ENCODE peak calls at places on chromosomes 1 and 21, in eight cellular contexts. One of them, this sample, is unnamed.

GRCh38 chr1:1285618-1286311 is 5.5 kb downstream of the SCNN1D start:
- DNase-seq in mesothelial cell of epicardium: no peak
- DNase-seq in psoas muscle: peak
- DNase-seq in ovary: peak
- DNase-seq in choroid plexus epithelial cell: no peak
- DNase-seq in sigmoid colon: no peak
- DNase-seq in brain microvascular endothelial cell: no peak
- DNase-seq in heart left ventricle: peak
- DNase-seq in this sample: no peak

GRCh38 chr1:11802973-11803885 is 2.5 kb downstream of the MTHFR start:
- DNase-seq in mesothelial cell of epicardium: peak
- DNase-seq in psoas muscle: peak
- DNase-seq in ovary: peak
- DNase-seq in choroid plexus epithelial cell: peak
- DNase-seq in sigmoid colon: peak
- DNase-seq in brain microvascular endothelial cell: peak
- DNase-seq in heart left ventricle: peak
- DNase-seq in this sample: peak

GRCh38 chr1:185627136-185627535 is 107.1 kb upstream of the HMCN1 start:
- DNase-seq in mesothelial cell of epicardium: no peak
- DNase-seq in psoas muscle: no peak
- DNase-seq in ovary: no peak
- DNase-seq in choroid plexus epithelial cell: no peak
- DNase-seq in sigmoid colon: no peak
- DNase-seq in brain microvascular endothelial cell: no peak
- DNase-seq in heart left ventricle: no peak
- DNase-seq in this sample: no peak

GRCh38 chr1:164725401-164725800 is 166.4 kb downstream of the PBX1 start:
- DNase-seq in mesothelial cell of epicardium: no peak
- DNase-seq in psoas muscle: no peak
- DNase-seq in ovary: no peak
- DNase-seq in choroid plexus epithelial cell: peak
- DNase-seq in sigmoid colon: no peak
- DNase-seq in brain microvascular endothelial cell: no peak
- DNase-seq in heart left ventricle: no peak
- DNase-seq in this sample: no peak

GRCh38 chr1:214228976-214229375 is 52.0 kb upstream of the SMYD2 start:
- DNase-seq in mesothelial cell of epicardium: no peak
- DNase-seq in psoas muscle: peak
- DNase-seq in ovary: no peak
- DNase-seq in choroid plexus epithelial cell: no peak
- DNase-seq in sigmoid colon: no peak
- DNase-seq in brain microvascular endothelial cell: no peak
- DNase-seq in heart left ventricle: no peak
- DNase-seq in this sample: no peak

GRCh38 chr21:33259995-33260394 is 6.2 kb upstream of the IL10RB start:
- DNase-seq in mesothelial cell of epicardium: no peak
- DNase-seq in psoas muscle: no peak
- DNase-seq in ovary: no peak
- DNase-seq in choroid plexus epithelial cell: no peak
- DNase-seq in sigmoid colon: no peak
- DNase-seq in brain microvascular endothelial cell: no peak
- DNase-seq in heart left ventricle: no peak
- DNase-seq in this sample: peak

GRCh38 chr1:185912504-185912903 is 178.3 kb downstream of the HMCN1 start:
- DNase-seq in mesothelial cell of epicardium: no peak
- DNase-seq in psoas muscle: no peak
- DNase-seq in ovary: no peak
- DNase-seq in choroid plexus epithelial cell: no peak
- DNase-seq in sigmoid colon: no peak
- DNase-seq in brain microvascular endothelial cell: no peak
- DNase-seq in heart left ventricle: no peak
- DNase-seq in this sample: no peak

GRCh38 chr1:192937128-192937527 is 122.0 kb downstream of the UCHL5 start:
- DNase-seq in mesothelial cell of epicardium: no peak
- DNase-seq in psoas muscle: no peak
- DNase-seq in ovary: no peak
- DNase-seq in choroid plexus epithelial cell: no peak
- DNase-seq in sigmoid colon: no peak
- DNase-seq in brain microvascular endothelial cell: no peak
- DNase-seq in heart left ventricle: no peak
- DNase-seq in this sample: no peak

GRCh38 chr1:19643113-19643512 is 998 bp upstream of the NBL1 start:
- DNase-seq in mesothelial cell of epicardium: no peak
- DNase-seq in psoas muscle: no peak
- DNase-seq in ovary: no peak
- DNase-seq in choroid plexus epithelial cell: peak
- DNase-seq in sigmoid colon: peak
- DNase-seq in brain microvascular endothelial cell: peak
- DNase-seq in heart left ventricle: no peak
- DNase-seq in this sample: no peak

GRCh38 chr21:42397291-42398129 is 1.7 kb upstream of the TMPRSS3 start:
- DNase-seq in mesothelial cell of epicardium: no peak
- DNase-seq in psoas muscle: peak
- DNase-seq in ovary: no peak
- DNase-seq in choroid plexus epithelial cell: no peak
- DNase-seq in sigmoid colon: peak
- DNase-seq in brain microvascular endothelial cell: no peak
- DNase-seq in heart left ventricle: no peak
- DNase-seq in this sample: no peak

GRCh38 chr1:37634554-37635308 is at the start of gene RSPO1:
- DNase-seq in mesothelial cell of epicardium: no peak
- DNase-seq in psoas muscle: no peak
- DNase-seq in ovary: peak
- DNase-seq in choroid plexus epithelial cell: peak
- DNase-seq in sigmoid colon: no peak
- DNase-seq in brain microvascular endothelial cell: no peak
- DNase-seq in heart left ventricle: peak
- DNase-seq in this sample: no peak

GRCh38 chr1:231035799-231036198 is 4.3 kb downstream of the FAM89A start:
- DNase-seq in mesothelial cell of epicardium: no peak
- DNase-seq in psoas muscle: no peak
- DNase-seq in ovary: no peak
- DNase-seq in choroid plexus epithelial cell: no peak
- DNase-seq in sigmoid colon: no peak
- DNase-seq in brain microvascular endothelial cell: no peak
- DNase-seq in heart left ventricle: no peak
- DNase-seq in this sample: no peak

GRCh38 chr1:231036416-231036815 is 3.6 kb downstream of the FAM89A start:
- DNase-seq in mesothelial cell of epicardium: no peak
- DNase-seq in psoas muscle: no peak
- DNase-seq in ovary: no peak
- DNase-seq in choroid plexus epithelial cell: peak
- DNase-seq in sigmoid colon: no peak
- DNase-seq in brain microvascular endothelial cell: peak
- DNase-seq in heart left ventricle: no peak
- DNase-seq in this sample: no peak

GRCh38 chr1:231039161-231040018 is 664 bp downstream of the FAM89A start:
- DNase-seq in mesothelial cell of epicardium: peak
- DNase-seq in psoas muscle: peak
- DNase-seq in ovary: peak
- DNase-seq in choroid plexus epithelial cell: peak
- DNase-seq in sigmoid colon: peak
- DNase-seq in brain microvascular endothelial cell: no peak
- DNase-seq in heart left ventricle: peak
- DNase-seq in this sample: peak

GRCh38 chr1:231040019-231040799 is at the start of gene FAM89A:
- DNase-seq in mesothelial cell of epicardium: peak
- DNase-seq in psoas muscle: peak
- DNase-seq in ovary: peak
- DNase-seq in choroid plexus epithelial cell: no peak
- DNase-seq in sigmoid colon: peak
- DNase-seq in brain microvascular endothelial cell: no peak
- DNase-seq in heart left ventricle: peak
- DNase-seq in this sample: peak

GRCh38 chr1:231037585-231038517 is 2.2 kb downstream of the FAM89A start:
- DNase-seq in mesothelial cell of epicardium: no peak
- DNase-seq in psoas muscle: no peak
- DNase-seq in ovary: no peak
- DNase-seq in choroid plexus epithelial cell: peak
- DNase-seq in sigmoid colon: no peak
- DNase-seq in brain microvascular endothelial cell: peak
- DNase-seq in heart left ventricle: no peak
- DNase-seq in this sample: no peak
- TF ChIP-seq CTCF in mesothelial cell of epicardium: no peak
- TF ChIP-seq CTCF in psoas muscle: no peak
- TF ChIP-seq CTCF in ovary: no peak
- TF ChIP-seq CTCF in choroid plexus epithelial cell: no peak
- TF ChIP-seq CTCF in sigmoid colon: no peak
- TF ChIP-seq CTCF in brain microvascular endothelial cell: no peak
- TF ChIP-seq CTCF in heart left ventricle: no peak
- TF ChIP-seq CTCF in this sample: no peak

GRCh38 chr1:65946960-65947359 is 154.3 kb downstream of the PDE4B start:
- DNase-seq in mesothelial cell of epicardium: no peak
- DNase-seq in psoas muscle: no peak
- DNase-seq in ovary: no peak
- DNase-seq in choroid plexus epithelial cell: no peak
- DNase-seq in sigmoid colon: no peak
- DNase-seq in brain microvascular endothelial cell: no peak
- DNase-seq in heart left ventricle: no peak
- DNase-seq in this sample: no peak

GRCh38 chr1:65946376-65946775 is 153.7 kb downstream of the PDE4B start:
- DNase-seq in mesothelial cell of epicardium: no peak
- DNase-seq in psoas muscle: no peak
- DNase-seq in ovary: no peak
- DNase-seq in choroid plexus epithelial cell: no peak
- DNase-seq in sigmoid colon: no peak
- DNase-seq in brain microvascular endothelial cell: no peak
- DNase-seq in heart left ventricle: no peak
- DNase-seq in this sample: no peak

GRCh38 chr1:65949230-65949626 is 156.5 kb downstream of the PDE4B start:
- DNase-seq in mesothelial cell of epicardium: no peak
- DNase-seq in psoas muscle: no peak
- DNase-seq in ovary: no peak
- DNase-seq in choroid plexus epithelial cell: peak
- DNase-seq in sigmoid colon: no peak
- DNase-seq in brain microvascular endothelial cell: no peak
- DNase-seq in heart left ventricle: no peak
- DNase-seq in this sample: no peak

GRCh38 chr1:65949933-65950332 is 157.2 kb downstream of the PDE4B start:
- DNase-seq in mesothelial cell of epicardium: no peak
- DNase-seq in psoas muscle: no peak
- DNase-seq in ovary: no peak
- DNase-seq in choroid plexus epithelial cell: no peak
- DNase-seq in sigmoid colon: no peak
- DNase-seq in brain microvascular endothelial cell: no peak
- DNase-seq in heart left ventricle: no peak
- DNase-seq in this sample: no peak

GRCh38 chr1:65948609-65949229 is 156.0 kb downstream of the PDE4B start:
- DNase-seq in mesothelial cell of epicardium: no peak
- DNase-seq in psoas muscle: no peak
- DNase-seq in ovary: no peak
- DNase-seq in choroid plexus epithelial cell: peak
- DNase-seq in sigmoid colon: no peak
- DNase-seq in brain microvascular endothelial cell: peak
- DNase-seq in heart left ventricle: no peak
- DNase-seq in this sample: no peak
- TF ChIP-seq CTCF in mesothelial cell of epicardium: no peak
- TF ChIP-seq CTCF in psoas muscle: no peak
- TF ChIP-seq CTCF in ovary: no peak
- TF ChIP-seq CTCF in choroid plexus epithelial cell: peak
- TF ChIP-seq CTCF in sigmoid colon: no peak
- TF ChIP-seq CTCF in brain microvascular endothelial cell: peak
- TF ChIP-seq CTCF in heart left ventricle: no peak
- TF ChIP-seq CTCF in this sample: no peak

GRCh38 chr1:8776104-8776503 is 41.3 kb downstream of the RERE start:
- DNase-seq in mesothelial cell of epicardium: no peak
- DNase-seq in psoas muscle: no peak
- DNase-seq in ovary: no peak
- DNase-seq in choroid plexus epithelial cell: no peak
- DNase-seq in sigmoid colon: no peak
- DNase-seq in brain microvascular endothelial cell: no peak
- DNase-seq in heart left ventricle: no peak
- DNase-seq in this sample: no peak
- TF ChIP-seq CTCF in mesothelial cell of epicardium: no peak
- TF ChIP-seq CTCF in psoas muscle: no peak
- TF ChIP-seq CTCF in ovary: no peak
- TF ChIP-seq CTCF in choroid plexus epithelial cell: no peak
- TF ChIP-seq CTCF in sigmoid colon: no peak
- TF ChIP-seq CTCF in brain microvascular endothelial cell: no peak
- TF ChIP-seq CTCF in heart left ventricle: no peak
- TF ChIP-seq CTCF in this sample: no peak

DNA sequence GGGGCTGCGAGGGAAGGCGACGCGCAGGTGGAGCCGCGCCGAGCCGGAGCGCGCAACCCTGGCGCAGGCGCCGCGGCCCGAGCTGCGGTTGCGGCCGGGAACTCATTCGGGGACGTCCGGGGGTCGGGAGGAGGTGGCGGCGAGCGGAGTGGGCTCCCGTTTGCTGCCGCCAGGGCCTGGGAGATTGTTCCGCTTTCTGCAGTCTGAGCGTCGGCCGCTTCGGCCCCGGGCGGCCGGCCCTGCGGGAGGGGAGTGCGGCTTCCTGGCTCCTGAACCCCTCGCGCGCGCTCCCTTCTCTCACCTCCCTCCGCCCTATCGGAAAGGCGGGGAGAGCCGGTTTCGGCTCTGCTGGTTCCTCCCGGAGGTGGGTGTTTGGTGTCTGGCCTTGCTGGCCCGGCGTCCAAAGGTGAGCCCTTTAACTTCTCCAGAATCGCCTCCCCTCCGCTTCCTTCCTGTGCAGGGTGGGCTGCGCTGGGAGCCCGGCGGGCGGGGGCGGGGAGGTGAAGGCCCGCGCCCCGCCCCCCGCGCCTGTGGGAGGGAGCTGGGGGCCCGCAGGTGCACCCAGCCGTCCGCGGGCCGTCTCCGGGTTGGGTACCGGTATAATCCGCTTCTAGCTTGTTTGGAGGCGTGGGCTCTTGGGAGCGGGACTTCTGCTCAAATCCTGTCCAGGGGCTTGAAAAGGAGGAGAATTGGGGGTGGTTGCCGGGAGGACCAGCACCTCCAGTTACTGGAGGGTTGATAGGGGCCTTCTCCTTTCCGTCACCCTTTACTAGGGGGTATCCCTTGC is 683 bp downstream of the LRRC8D start:
- DNase-seq in mesothelial cell of epicardium: peak
- DNase-seq in psoas muscle: peak
- DNase-seq in ovary: peak
- DNase-seq in choroid plexus epithelial cell: peak
- DNase-seq in sigmoid colon: peak
- DNase-seq in brain microvascular endothelial cell: no peak
- DNase-seq in heart left ventricle: peak
- DNase-seq in this sample: no peak
- TF ChIP-seq CTCF in mesothelial cell of epicardium: no peak
- TF ChIP-seq CTCF in psoas muscle: peak
- TF ChIP-seq CTCF in ovary: no peak
- TF ChIP-seq CTCF in choroid plexus epithelial cell: no peak
- TF ChIP-seq CTCF in sigmoid colon: no peak
- TF ChIP-seq CTCF in brain microvascular endothelial cell: no peak
- TF ChIP-seq CTCF in heart left ventricle: no peak
- TF ChIP-seq CTCF in this sample: peak

GRCh38 chr1:24567792-24568388 is 12.0 kb downstream of the NCMAP start:
- DNase-seq in mesothelial cell of epicardium: no peak
- DNase-seq in psoas muscle: no peak
- DNase-seq in ovary: no peak
- DNase-seq in choroid plexus epithelial cell: peak
- DNase-seq in sigmoid colon: no peak
- DNase-seq in brain microvascular endothelial cell: no peak
- DNase-seq in heart left ventricle: no peak
- DNase-seq in this sample: no peak
- TF ChIP-seq CTCF in mesothelial cell of epicardium: no peak
- TF ChIP-seq CTCF in psoas muscle: no peak
- TF ChIP-seq CTCF in ovary: no peak
- TF ChIP-seq CTCF in choroid plexus epithelial cell: no peak
- TF ChIP-seq CTCF in sigmoid colon: no peak
- TF ChIP-seq CTCF in brain microvascular endothelial cell: no peak
- TF ChIP-seq CTCF in heart left ventricle: no peak
- TF ChIP-seq CTCF in this sample: peak